ENCODE peak calls at places on chromosomes 13 and 19, in eight cellular contexts. P is fibroblast of pulmonary artery; S is BE2C; D is AG09319; B is CD4-positive, alpha-beta T cell; Z is NB4; Y is keratinocyte; V is dorsolateral prefrontal cortex. Q is an unnamed sample.

GRCh38 chr19:15324791-15325519 is 7.4 kb downstream of the BRD4 start:
- DNase-seq in P (no peak), S (no peak), D (no peak), B (no peak), Z (no peak), Y (no peak), V (no peak), Q (no peak)

GRCh38 chr13:107373551-107373950 is 805.6 kb upstream of the ARGLU1 start:
- DNase-seq in P (peak), S (peak), D (peak), B (no peak), Z (peak), Y (no peak), V (no peak), Q (no peak)

GRCh38 chr19:7788178-7788932 is 25.3 kb downstream of the CLEC4M start:
- DNase-seq in P (no peak), S (no peak), D (no peak), B (no peak), Z (no peak), Y (no peak), V (no peak), Q (no peak)

GRCh38 chr13:46122304-46122703 is 17.5 kb upstream of the CPB2 start:
- DNase-seq in P (no peak), S (no peak), D (no peak), B (no peak), Z (no peak), Y (no peak), V (no peak), Q (no peak)

GRCh38 chr13:97879646-97880297 is 73.7 kb upstream of the IPO5 start:
- DNase-seq in P (peak), S (no peak), D (peak), B (no peak), Z (no peak), Y (no peak), V (no peak), Q (no peak)

GRCh38 chr13:28636078-28636477 is 22.9 kb upstream of the POMP start:
- DNase-seq in P (peak), S (no peak), D (peak), B (no peak), Z (no peak), Y (no peak), V (no peak), Q (no peak)

GRCh38 chr13:50378513-50378970 is 363.3 kb downstream of the KCNRG start:
- DNase-seq in P (no peak), S (no peak), D (no peak), B (no peak), Z (no peak), Y (no peak), V (no peak), Q (no peak)

GRCh38 chr13:52892925-52893324 is 44.5 kb upstream of the PCDH8 start:
- DNase-seq in P (no peak), S (no peak), D (no peak), B (no peak), Z (no peak), Y (no peak), V (no peak), Q (no peak)

GRCh38 chr19:50735869-50736268 is 12.7 kb downstream of the CLEC11A start:
- DNase-seq in P (no peak), S (no peak), D (no peak), B (no peak), Z (no peak), Y (no peak), V (no peak), Q (no peak)

DNA sequence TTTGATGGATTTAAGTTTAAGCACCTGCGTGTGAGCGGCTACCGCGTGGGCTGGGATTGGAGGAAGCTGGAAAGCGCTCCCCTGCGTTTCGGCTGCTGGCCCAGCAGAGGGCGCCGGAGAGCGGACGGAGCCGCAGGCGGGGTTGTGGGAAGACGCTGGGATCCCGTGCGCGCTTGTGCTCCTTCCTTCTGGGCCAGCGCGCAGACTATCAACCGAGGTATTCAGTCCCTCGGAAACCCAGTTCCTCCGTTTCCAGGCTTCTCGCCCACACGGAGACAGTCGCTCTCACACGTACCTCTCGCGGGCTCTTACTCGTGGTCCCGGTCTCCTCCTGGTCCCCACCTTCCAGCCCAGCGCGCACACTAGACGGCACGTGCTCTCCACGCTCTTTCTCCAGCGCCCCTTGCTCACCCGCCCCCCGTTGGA is 28.8 kb downstream of the EPN1 start:
- DNase-seq in P (peak), S (peak), D (no peak), B (no peak), Z (peak), Y (no peak), V (no peak), Q (no peak)
- TF ChIP-seq CTCF in P (peak), S (peak), D (peak), B (peak), Z (peak), Y (peak), V (peak), Q (peak)

GRCh38 chr13:42883771-42884170 is 102.4 kb downstream of the FAM216B start:
- DNase-seq in P (peak), S (peak), D (peak), B (no peak), Z (peak), Y (no peak), V (no peak), Q (peak)
- TF ChIP-seq CTCF in P (peak), S (peak), D (peak), B (no peak), Z (no peak), Y (peak), V (no peak), Q (no peak)

GRCh38 chr13:86725105-86725504 is 925.9 kb upstream of the SLITRK6 start:
- DNase-seq in P (no peak), S (no peak), D (no peak), B (no peak), Z (peak), Y (no peak), V (no peak), Q (no peak)

GRCh38 chr13:86731987-86732386 is 932.8 kb upstream of the SLITRK6 start:
- DNase-seq in P (no peak), S (no peak), D (no peak), B (no peak), Z (no peak), Y (no peak), V (no peak), Q (no peak)

GRCh38 chr13:86729206-86729605 is 930.0 kb upstream of the SLITRK6 start:
- DNase-seq in P (no peak), S (no peak), D (no peak), B (no peak), Z (peak), Y (no peak), V (no peak), Q (no peak)
- TF ChIP-seq CTCF in P (no peak), S (no peak), D (no peak), B (no peak), Z (no peak), Y (no peak), V (no peak), Q (no peak)

GRCh38 chr19:23437901-23438300 is 42.6 kb upstream of the ZNF91 start:
- DNase-seq in P (no peak), S (peak), D (no peak), B (no peak), Z (no peak), Y (no peak), V (no peak), Q (no peak)

GRCh38 chr19:23439623-23440022 is 44.4 kb upstream of the ZNF91 start:
- DNase-seq in P (no peak), S (peak), D (no peak), B (no peak), Z (peak), Y (no peak), V (no peak), Q (no peak)

GRCh38 chr19:23440791-23441190 is 45.5 kb upstream of the ZNF91 start:
- DNase-seq in P (no peak), S (peak), D (no peak), B (no peak), Z (peak), Y (no peak), V (no peak), Q (peak)

GRCh38 chr19:23436944-23437343 is 41.7 kb upstream of the ZNF91 start:
- DNase-seq in P (no peak), S (peak), D (no peak), B (no peak), Z (peak), Y (no peak), V (no peak), Q (no peak)

DNA sequence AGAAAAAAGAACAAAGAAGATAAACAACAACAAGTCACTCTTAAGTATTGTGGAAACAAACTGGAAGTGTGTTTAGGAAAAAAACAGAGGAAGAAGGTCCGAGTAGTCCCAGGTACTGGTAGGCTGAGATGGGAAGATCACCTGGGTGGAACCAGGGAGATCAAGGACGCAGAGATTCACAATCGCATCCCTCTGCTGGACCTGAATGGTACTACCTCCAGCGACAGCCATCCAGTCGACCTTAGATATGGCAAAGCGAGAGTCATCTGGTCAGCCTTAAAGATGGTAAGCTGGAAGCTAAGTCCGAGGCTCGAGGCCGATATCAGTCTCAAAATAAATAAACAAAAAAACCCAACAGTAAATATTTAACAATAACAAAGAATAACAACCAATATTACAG is 44.9 kb upstream of the ZNF91 start:
- DNase-seq in P (no peak), S (peak), D (no peak), B (no peak), Z (peak), Y (no peak), V (no peak), Q (no peak)
- TF ChIP-seq CTCF in P (peak), S (peak), D (no peak), B (no peak), Z (peak), Y (no peak), V (no peak), Q (no peak)

GRCh38 chr19:35590875-35591274 is 4.9 kb downstream of the PMIS2 start:
- DNase-seq in P (no peak), S (no peak), D (no peak), B (no peak), Z (no peak), Y (no peak), V (no peak), Q (no peak)
- TF ChIP-seq CTCF in P (no peak), S (no peak), D (no peak), B (no peak), Z (no peak), Y (no peak), V (no peak), Q (no peak)

DNA sequence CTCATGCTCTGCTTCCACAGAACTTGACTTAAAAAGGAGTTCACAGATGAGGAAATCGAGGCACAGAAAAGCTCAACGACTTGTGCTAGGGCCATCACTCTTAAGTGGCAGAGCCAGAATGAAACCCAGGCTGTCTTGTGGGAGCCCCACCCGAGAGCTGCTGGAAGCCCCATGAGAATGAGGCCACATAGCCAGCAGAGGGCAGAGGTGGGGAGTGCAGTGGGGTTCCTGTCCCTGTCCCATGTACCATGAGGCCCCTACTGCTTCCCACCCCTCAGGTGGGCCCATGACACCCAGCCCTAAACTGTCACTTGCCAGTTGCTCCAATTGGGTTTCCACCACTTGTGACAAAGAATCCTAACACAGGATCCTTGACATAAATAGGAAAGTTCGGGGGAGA is 175.9 kb downstream of the IRS2 start:
- DNase-seq in P (peak), S (peak), D (no peak), B (peak), Z (peak), Y (no peak), V (no peak), Q (peak)
- TF ChIP-seq CTCF in P (peak), S (peak), D (peak), B (peak), Z (peak), Y (peak), V (no peak), Q (no peak)

GRCh38 chr13:99572921-99573320 is 71.6 kb downstream of the TM9SF2 start:
- DNase-seq in P (peak), S (no peak), D (peak), B (no peak), Z (peak), Y (no peak), V (no peak), Q (no peak)

GRCh38 chr13:99580500-99581268 is 79.4 kb downstream of the TM9SF2 start:
- DNase-seq in P (no peak), S (no peak), D (no peak), B (no peak), Z (no peak), Y (no peak), V (no peak), Q (no peak)

GRCh38 chr13:99575376-99575775 is 74.1 kb downstream of the TM9SF2 start:
- DNase-seq in P (no peak), S (no peak), D (no peak), B (no peak), Z (no peak), Y (no peak), V (no peak), Q (no peak)

GRCh38 chr13:99582511-99582910 is 81.2 kb downstream of the TM9SF2 start:
- DNase-seq in P (no peak), S (no peak), D (no peak), B (no peak), Z (no peak), Y (no peak), V (no peak), Q (no peak)

DNA sequence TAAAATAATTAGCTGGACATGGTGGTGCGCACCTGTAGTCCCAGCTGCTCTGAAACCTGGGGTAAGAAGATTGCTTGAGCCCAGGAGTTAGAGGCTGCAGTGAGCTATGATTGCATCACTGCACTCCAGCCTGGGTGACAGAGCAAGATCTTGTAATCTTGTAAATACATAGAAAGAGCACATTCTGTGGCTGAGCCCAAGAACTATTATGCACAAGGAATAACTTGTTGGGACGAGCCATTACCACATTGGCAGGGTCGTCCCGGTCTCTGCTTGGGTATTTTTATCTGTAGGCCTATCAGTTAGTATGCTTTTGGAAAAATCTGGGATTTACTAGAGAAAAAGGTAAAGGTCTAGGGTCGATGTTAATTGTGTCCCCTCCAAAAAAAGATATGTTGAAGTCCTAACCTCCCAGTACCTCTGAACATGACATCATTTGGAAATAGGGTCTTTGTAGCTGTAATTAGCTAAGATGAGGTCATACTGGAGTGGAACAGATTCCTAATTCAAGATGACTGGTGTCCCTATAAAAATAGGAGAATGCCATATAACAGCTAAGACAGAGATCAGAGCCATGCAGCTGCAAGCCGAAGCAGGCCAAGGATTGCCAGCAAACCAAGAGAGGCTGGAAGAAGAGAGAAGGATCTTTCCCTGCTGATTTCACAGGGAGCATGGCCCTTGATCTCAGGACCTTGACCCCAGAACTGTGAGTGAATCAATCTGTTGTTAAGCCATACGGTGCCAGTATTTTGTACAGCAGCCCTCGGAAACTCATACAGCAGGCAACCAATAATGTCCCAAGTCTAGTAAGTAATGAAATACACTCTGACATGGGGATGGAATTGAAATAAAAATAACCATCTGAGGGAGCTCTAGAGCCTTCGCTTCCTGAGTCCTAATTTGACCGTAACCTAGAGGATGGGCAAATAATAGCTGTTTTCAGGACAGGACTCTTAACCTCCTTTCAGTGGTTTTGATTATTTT is 77.0 kb downstream of the TM9SF2 start:
- DNase-seq in P (peak), S (no peak), D (no peak), B (no peak), Z (peak), Y (no peak), V (no peak), Q (no peak)
- TF ChIP-seq CTCF in P (peak), S (no peak), D (peak), B (no peak), Z (peak), Y (no peak), V (no peak), Q (no peak)

GRCh38 chr13:40994581-40995230 is 24.4 kb downstream of the ELF1 start:
- DNase-seq in P (no peak), S (no peak), D (no peak), B (no peak), Z (no peak), Y (no peak), V (no peak), Q (no peak)
- TF ChIP-seq CTCF in P (no peak), S (no peak), D (no peak), B (no peak), Z (no peak), Y (no peak), V (no peak), Q (no peak)

GRCh38 chr19:10106100-10106936 is at the start of gene PPAN:
- DNase-seq in P (peak), S (peak), D (peak), B (peak), Z (peak), Y (peak), V (peak), Q (peak)
- TF ChIP-seq CTCF in P (no peak), S (no peak), D (no peak), B (no peak), Z (no peak), Y (no peak), V (no peak), Q (no peak)

GRCh38 chr19:18776288-18776594 is 14.9 kb downstream of the COMP start:
- DNase-seq in P (peak), S (peak), D (no peak), B (no peak), Z (no peak), Y (no peak), V (no peak), Q (no peak)
- TF ChIP-seq CTCF in P (peak), S (peak), D (peak), B (no peak), Z (no peak), Y (peak), V (no peak), Q (no peak)

Q was measured in Calu3.